ENCODE peak calls at places on chromosome 1, in four cellular contexts. F is CD4-positive, alpha-beta T cell; X is CD8-positive, alpha-beta T cell; J is esophagus muscularis mucosa. G is an unnamed sample.

GRCh38 chr1:209176866-209177430 is 406.6 kb upstream of the CAMK1G start:
- DNase-seq in J (no peak), F (no peak), X (no peak), G (no peak)

GRCh38 chr1:156750191-156750931 is 1.1 kb downstream of the HDGF start:
- DNase-seq in F (peak), J (no peak), X (no peak), G (no peak)

GRCh38 chr1:149916927-149917310 is 725 bp downstream of the SV2A start:
- DNase-seq in X (no peak), J (no peak), F (no peak), G (no peak)

GRCh38 chr1:160550572-160551034 is 27.5 kb upstream of the SLAMF6 start:
- DNase-seq in F (peak), X (peak), J (no peak), G (no peak)

GRCh38 chr1:36359911-36360310 is 25.8 kb downstream of the STK40 start:
- DNase-seq in F (peak), X (no peak), J (no peak), G (no peak)

GRCh38 chr1:241985787-241986186 is 13.1 kb downstream of the MAP1LC3C start:
- DNase-seq in F (no peak), X (no peak), J (no peak), G (no peak)

GRCh38 chr1:30950053-30950452 is 41.5 kb upstream of the SDC3 start:
- DNase-seq in X (no peak), F (no peak), J (no peak), G (no peak)

GRCh38 chr1:31760901-31761470 is 3.2 kb downstream of the ADGRB2 start:
- DNase-seq in F (peak), X (no peak), J (no peak), G (peak)

GRCh38 chr1:9099555-9099954 is 29.3 kb downstream of the GPR157 start:
- DNase-seq in J (no peak), F (no peak), X (no peak), G (no peak)

GRCh38 chr1:110879758-110880606 is 7.0 kb downstream of the CD53 start:
- DNase-seq in J (no peak), X (no peak), F (peak), G (no peak)

GRCh38 chr1:208207388-208208131 is 36.6 kb downstream of the PLXNA2 start:
- DNase-seq in J (no peak), F (no peak), X (no peak), G (no peak)

GRCh38 chr1:16183157-16183556 is 27.3 kb upstream of the EPHA2 start:
- DNase-seq in X (no peak), J (no peak), F (no peak), G (no peak)

GRCh38 chr1:177927021-177927596 is 42.7 kb downstream of the SEC16B start:
- DNase-seq in J (no peak), X (no peak), F (no peak), G (no peak)

GRCh38 chr1:180152588-180152987 is 2.1 kb upstream of the QSOX1 start:
- DNase-seq in F (no peak), J (no peak), X (no peak), G (no peak)

GRCh38 chr1:205523891-205524793 is 19.7 kb downstream of the CDK18 start:
- DNase-seq in X (peak), F (peak), J (no peak), G (no peak)

GRCh38 chr1:68201546-68202238 is 30.6 kb downstream of the WLS start:
- DNase-seq in J (no peak), F (no peak), X (no peak), G (no peak)

GRCh38 chr1:207654320-207654719 is 9.4 kb downstream of the CR1L start:
- DNase-seq in X (no peak), F (no peak), J (no peak), G (no peak)

GRCh38 chr1:51272916-51273315 is 36.8 kb downstream of the RNF11 start:
- DNase-seq in J (no peak), X (no peak), F (no peak), G (no peak)

GRCh38 chr1:93699676-93700168 is 18.1 kb upstream of the BCAR3 start:
- DNase-seq in F (no peak), J (no peak), X (no peak), G (no peak)

GRCh38 chr1:234702342-234703000 is 92.5 kb upstream of the IRF2BP2 start:
- DNase-seq in X (no peak), F (no peak), J (no peak), G (no peak)

GRCh38 chr1:170857955-170858354 is 77.4 kb upstream of the MROH9 start:
- DNase-seq in F (no peak), X (no peak), J (no peak), G (no peak)

GRCh38 chr1:160519542-160520435 is 3.3 kb downstream of the SLAMF6 start:
- DNase-seq in X (no peak), J (no peak), F (no peak), G (no peak)

GRCh38 chr1:29540801-29541357 is 304.6 kb downstream of the PTPRU start:
- DNase-seq in F (no peak), J (no peak), X (no peak), G (no peak)

GRCh38 chr1:176111835-176112234 is 95.3 kb downstream of the COP1 start:
- DNase-seq in F (no peak), X (no peak), J (no peak), G (no peak)

GRCh38 chr1:117657949-117658660 is 52.3 kb downstream of the TENT5C start:
- DNase-seq in X (no peak), J (no peak), F (no peak), G (no peak)

GRCh38 chr1:206575894-206576737 is 36.1 kb downstream of the EIF2D start:
- DNase-seq in F (no peak), X (no peak), J (no peak), G (no peak)

GRCh38 chr1:43241352-43241953 is 28.3 kb upstream of the TMEM125 start:
- DNase-seq in F (no peak), X (no peak), J (no peak), G (no peak)
- H3K27ac ChIP-seq in F (no peak), X (no peak), J (no peak), G (no peak)

DNA sequence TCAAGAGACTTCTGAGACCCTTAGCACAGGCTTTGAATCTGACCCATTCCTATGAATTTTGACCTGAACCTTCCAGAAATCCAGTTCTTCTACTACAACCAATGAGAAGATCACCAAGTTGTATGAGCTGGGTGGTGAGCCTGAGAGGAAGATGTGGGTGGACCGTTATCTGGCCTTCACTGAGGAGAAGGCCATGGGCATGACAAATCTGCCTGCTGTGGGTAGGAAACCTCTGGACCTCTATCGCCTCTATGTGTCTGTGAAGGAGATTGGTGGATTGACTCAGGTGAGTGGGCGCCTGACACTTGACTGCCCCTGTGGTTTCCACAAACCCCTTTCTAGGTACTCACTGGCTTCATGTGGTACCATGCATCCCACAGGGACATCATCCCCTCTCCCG is 20.0 kb upstream of the PIGV start:
- DNase-seq in J (no peak), X (no peak), F (no peak), G (no peak)
- H3K27ac ChIP-seq in J (no peak), X (no peak), F (no peak), G (no peak)

GRCh38 chr1:2399890-2400575 is 8.4 kb downstream of the RER1 start:
- DNase-seq in J (no peak), F (no peak), X (no peak), G (no peak)
- H3K27ac ChIP-seq in J (no peak), F (no peak), X (no peak), G (no peak)

GRCh38 chr1:13617108-13617507 is 33.5 kb downstream of the PDPN start:
- DNase-seq in X (no peak), J (no peak), F (no peak), G (no peak)
- H3K27ac ChIP-seq in X (no peak), J (peak), F (no peak), G (no peak)